ENCODE peak calls at places on chromosome 21, in eight cellular contexts. V, K, Y, C, Q, B, H and M are unnamed samples.

GRCh38 chr21:31556662-31557061 is 102.8 kb upstream of the SOD1 start:
- DNase-seq in H (no peak), K (no peak), Q (no peak), C (no peak), B (no peak), V (no peak), Y (no peak), M (no peak)

GRCh38 chr21:37225440-37225839 is 41.7 kb downstream of the VPS26C start:
- DNase-seq in Q (peak; percentile 2), H (no peak), C (peak; percentile 50), V (no peak), B (no peak), Y (no peak), K (no peak), M (no peak)

GRCh38 chr21:35203093-35204021 is 154.3 kb upstream of the RUNX1 start:
- DNase-seq in H (no peak), K (no peak), Y (no peak), B (no peak), Q (no peak), V (no peak), C (no peak), M (no peak)

GRCh38 chr21:36419241-36419640 is 34.0 kb downstream of the CHAF1B start:
- DNase-seq in K (no peak), C (no peak), H (no peak), Y (no peak), Q (no peak), B (peak; percentile 52), V (no peak), M (no peak)

GRCh38 chr21:46208761-46209721 is 19.5 kb downstream of the LSS start:
- DNase-seq in Q (no peak), V (no peak), B (peak; percentile 73), Y (no peak), H (peak; percentile 69), K (no peak), C (no peak), M (peak; percentile 37)

GRCh38 chr21:24014381-24014780 is 1592.9 kb downstream of the MRPL39 start:
- DNase-seq in C (no peak), Q (no peak), H (no peak), Y (no peak), K (no peak), V (no peak), B (no peak), M (no peak)

GRCh38 chr21:29938968-29939858 is 583 bp downstream of the GRIK1 start:
- DNase-seq in K (peak; percentile 26), H (no peak), Y (no peak), C (no peak), B (peak; percentile 72), Q (peak; percentile 14), V (no peak), M (no peak)

GRCh38 chr21:21688877-21689276 is 690.7 kb downstream of the NCAM2 start:
- DNase-seq in H (no peak), C (no peak), Q (peak; percentile 44), V (no peak), Y (no peak), B (no peak), K (peak; percentile 46), M (no peak)

GRCh38 chr21:46078322-46078981 is 19.5 kb upstream of the COL6A2 start:
- DNase-seq in Q (peak; percentile 13), B (peak; percentile 84), K (no peak), V (no peak), H (no peak), Y (peak; percentile 51), C (no peak), M (peak; percentile 31)

GRCh38 chr21:35511298-35512162 is 462.4 kb upstream of the RUNX1 start:
- DNase-seq in K (no peak), B (no peak), Y (no peak), C (no peak), H (no peak), Q (no peak), V (no peak), M (no peak)

GRCh38 chr21:28884481-28884880 is 108.2 kb downstream of the LTN1 start:
- DNase-seq in Q (no peak), C (no peak), H (no peak), B (no peak), Y (no peak), K (no peak), V (no peak), M (no peak)

GRCh38 chr21:35343046-35343816 is 294.1 kb upstream of the RUNX1 start:
- DNase-seq in Q (no peak), C (no peak), B (no peak), V (no peak), Y (no peak), K (no peak), H (no peak), M (no peak)

GRCh38 chr21:27086630-27087029 is 119.7 kb upstream of the ADAMTS5 start:
- DNase-seq in V (no peak), H (no peak), C (no peak), Y (no peak), Q (no peak), K (no peak), B (no peak), M (no peak)

GRCh38 chr21:35035581-35035980 is 13.5 kb downstream of the RUNX1 start:
- DNase-seq in Y (no peak), H (no peak), Q (no peak), V (no peak), K (no peak), B (no peak), C (no peak), M (no peak)

GRCh38 chr21:25578070-25578961 is 29.0 kb downstream of the MRPL39 start:
- DNase-seq in Y (no peak), V (no peak), B (no peak), Q (no peak), K (no peak), C (no peak), H (no peak), M (no peak)

GRCh38 chr21:26082549-26082948 is 88.0 kb downstream of the APP start:
- DNase-seq in H (no peak), B (no peak), C (no peak), Y (no peak), Q (no peak), K (no peak), V (no peak), M (no peak)

GRCh38 chr21:27206368-27206982 is 239.6 kb upstream of the ADAMTS5 start:
- DNase-seq in Q (no peak), H (no peak), B (no peak), K (no peak), Y (no peak), C (no peak), V (no peak), M (no peak)

GRCh38 chr21:23452384-23453083 is 2154.7 kb downstream of the MRPL39 start:
- DNase-seq in K (peak; percentile 57), B (no peak), C (no peak), Y (no peak), V (no peak), Q (peak; percentile 61), H (no peak), M (no peak)

GRCh38 chr21:46649356-46649755 is 13.9 kb downstream of the PRMT2 start:
- DNase-seq in V (no peak), C (no peak), Q (no peak), K (no peak), B (no peak), Y (no peak), H (no peak), M (no peak)

GRCh38 chr21:35282944-35283343 is 233.8 kb upstream of the RUNX1 start:
- DNase-seq in V (no peak), Q (peak; percentile 17), K (no peak), C (no peak), B (no peak), Y (no peak), H (no peak), M (no peak)

GRCh38 chr21:38990424-38990794 is 184.7 kb downstream of the ETS2 start:
- DNase-seq in V (no peak), K (no peak), Q (no peak), H (no peak), Y (no peak), B (no peak), C (no peak), M (no peak)
- H3K4me1 ChIP-seq in V (peaks cover 56% of the 10 kb centered on the region), K (peaks cover 67% of the 10 kb centered on the region), Q (peaks cover 77% of the 10 kb centered on the region), H (peaks cover 30% of the 10 kb centered on the region), Y (peaks cover 22% of the 10 kb centered on the region), B (peaks cover 2% of the 10 kb centered on the region), C (no peaks in the 10 kb centered on the region), M (no peaks in the 10 kb centered on the region)

GRCh38 chr21:43269981-43270670 is 101.3 kb downstream of the CRYAA start:
- DNase-seq in K (no peak), V (no peak), Y (no peak), H (peak; percentile 34), Q (no peak), C (no peak), B (no peak), M (no peak)

GRCh38 chr21:43270800-43271261 is 102.0 kb downstream of the CRYAA start:
- DNase-seq in Q (peak; percentile 38), K (no peak), Y (no peak), C (no peak), H (peak; percentile 44), B (no peak), V (no peak), M (no peak)

GRCh38 chr21:43268804-43269186 is 100.0 kb downstream of the CRYAA start:
- DNase-seq in H (peak; percentile 41), C (no peak), Y (no peak), B (no peak), V (no peak), K (no peak), Q (no peak), M (no peak)

GRCh38 chr21:43268086-43268803 is 99.4 kb downstream of the CRYAA start:
- DNase-seq in Y (no peak), K (no peak), Q (no peak), H (peak; percentile 46), C (no peak), V (no peak), B (no peak), M (no peak)

GRCh38 chr21:43269461-43269860 is 100.7 kb downstream of the CRYAA start:
- DNase-seq in Q (no peak), V (no peak), C (peak; percentile 23), Y (no peak), H (peak; percentile 47), K (no peak), B (no peak), M (no peak)
- H3K9me3 ChIP-seq in Q (no peaks in the 10 kb centered on the region), V (no peaks in the 10 kb centered on the region), C (no peaks in the 10 kb centered on the region), Y (no peaks in the 10 kb centered on the region), H (no peaks in the 10 kb centered on the region), K (no peaks in the 10 kb centered on the region), B (no peaks in the 10 kb centered on the region), M (no peaks in the 10 kb centered on the region)

GRCh38 chr21:32768530-32768929 is 3.0 kb downstream of the PAXBP1 start:
- DNase-seq in H (no peak), K (no peak), B (no peak), Y (no peak), C (no peak), Q (no peak), V (no peak), M (no peak)
- H3K4me1 ChIP-seq in H (peaks cover 3% of the 10 kb centered on the region), K (peaks cover 15% of the 10 kb centered on the region), B (peaks cover 3% of the 10 kb centered on the region), Y (no peaks in the 10 kb centered on the region), C (peaks cover 52% of the 10 kb centered on the region), Q (peaks cover 9% of the 10 kb centered on the region), V (peaks cover 13% of the 10 kb centered on the region), M (peaks cover 28% of the 10 kb centered on the region)

DNA sequence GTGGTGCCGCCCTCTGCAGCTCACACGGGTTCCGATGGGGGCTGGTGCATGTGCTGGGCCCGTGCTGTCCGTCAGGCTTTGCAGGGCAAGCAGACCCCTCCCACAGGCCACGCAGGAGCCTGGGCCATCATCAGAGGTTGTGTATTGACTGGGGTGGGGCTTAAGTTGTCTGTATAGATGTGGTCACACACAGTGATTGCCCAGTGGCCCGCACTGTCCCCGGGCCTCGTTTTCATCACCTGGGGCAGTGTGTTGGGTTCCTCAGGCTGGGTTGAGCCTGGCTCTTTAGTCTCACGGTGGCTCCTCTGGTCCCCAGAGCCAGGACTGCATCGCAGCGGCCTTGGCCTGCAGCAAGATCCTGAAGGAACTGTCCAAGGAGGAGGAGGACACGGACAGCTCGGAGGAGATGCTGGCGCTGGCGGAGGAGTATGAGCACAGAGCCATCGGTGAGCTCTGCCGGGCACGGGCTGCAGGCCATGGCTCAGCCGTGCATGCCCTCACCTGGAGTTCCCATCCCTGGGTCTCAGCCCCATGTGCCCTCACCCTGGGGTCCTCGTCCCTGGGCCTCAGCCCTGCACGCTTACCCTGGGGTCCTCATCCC is 44.1 kb downstream of the TRPM2 start:
- DNase-seq in H (no peak), Y (no peak), K (no peak), Q (peak; percentile 12), V (no peak), B (no peak), C (no peak), M (peak; percentile 32)
- H3K9me3 ChIP-seq in H (no peaks in the 10 kb centered on the region), Y (no peaks in the 10 kb centered on the region), K (no peaks in the 10 kb centered on the region), Q (no peaks in the 10 kb centered on the region), V (no peaks in the 10 kb centered on the region), B (peaks cover 2% of the 10 kb centered on the region), C (no peaks in the 10 kb centered on the region), M (no peaks in the 10 kb centered on the region)